ENCODE peak calls at places on chromosomes 3 and 15, in four cellular contexts. C is NCI-H1092; Z is stimulated activated CD4-positive, alpha-beta T cell treated with anti-CD3 and anti-CD28 coated beads, Interleukin-12 subunit alpha, Interleukin-12 subunit beta, amount 100 ng/mL, for 24 hours; L is NAMALWA. Y is an unnamed sample.

GRCh38 chr15:50024183-50024795 is 94.7 kb downstream of the ATP8B4 start:
- DNase-seq in C (no peak), L (no peak), Z (no peak), Y (no peak)

GRCh38 chr15:81215983-81216382 is 19.3 kb downstream of the IL16 start:
- DNase-seq in L (no peak), C (no peak), Z (no peak), Y (no peak)

GRCh38 chr3:18422972-18423371 is 2.2 kb downstream of the SATB1 start:
- DNase-seq in C (no peak), L (no peak), Z (no peak), Y (no peak)

GRCh38 chr15:67101981-67102929 is 36.9 kb downstream of the SMAD3 start:
- DNase-seq in L (no peak), Z (no peak), C (no peak), Y (no peak)

GRCh38 chr3:105062853-105063252 is 303.9 kb upstream of the ALCAM start:
- DNase-seq in L (no peak), Z (no peak), C (no peak), Y (no peak)

GRCh38 chr3:32502089-32502943 is at the start of gene CMTM6:
- DNase-seq in Z (peak), C (peak), L (peak), Y (peak)

GRCh38 chr3:48695113-48695753 is 9.5 kb upstream of the NCKIPSD start:
- DNase-seq in L (no peak), Z (no peak), C (peak), Y (peak)

GRCh38 chr3:132256984-132257383 is 60.2 kb upstream of the ACP3 start:
- DNase-seq in C (no peak), Z (no peak), L (no peak), Y (no peak)

GRCh38 chr3:148925841-148926240 is 60.7 kb downstream of the CPA3 start:
- DNase-seq in C (no peak), Z (no peak), L (no peak), Y (no peak)

GRCh38 chr3:8793242-8793641 is 23.8 kb upstream of the OXTR start:
- DNase-seq in C (no peak), Z (no peak), L (no peak), Y (no peak)

GRCh38 chr3:128800241-128801187 is 74.5 kb downstream of the RAB7A start:
- DNase-seq in L (no peak), C (no peak), Z (no peak), Y (no peak)

GRCh38 chr15:95262866-95263564 is 1031.7 kb downstream of the MCTP2 start:
- DNase-seq in Z (no peak), L (no peak), C (no peak), Y (no peak)

GRCh38 chr3:68988740-68989139 is 24.7 kb downstream of the EOGT start:
- DNase-seq in C (no peak), Z (no peak), L (no peak), Y (no peak)

GRCh38 chr3:179414804-179415203 is 36.5 kb downstream of the GNB4 start:
- DNase-seq in L (no peak), C (no peak), Z (no peak), Y (no peak)

GRCh38 chr3:150783920-150784746 is 21.2 kb upstream of the SIAH2 start:
- DNase-seq in C (no peak), Z (no peak), L (no peak), Y (no peak)

GRCh38 chr3:127226451-127226850 is 33.5 kb downstream of the PRR23E start:
- DNase-seq in L (no peak), C (no peak), Z (no peak), Y (no peak)

GRCh38 chr3:73765878-73766564 is 141.3 kb upstream of the PDZRN3 start:
- DNase-seq in L (no peak), Z (no peak), C (no peak), Y (no peak)

GRCh38 chr15:41882689-41883483 is 11.0 kb downstream of the SPTBN5 start:
- DNase-seq in C (no peak), L (peak), Z (no peak), Y (no peak)

GRCh38 chr15:42345502-42345901 is 13.8 kb upstream of the CAPN3 start:
- DNase-seq in L (no peak), Z (no peak), C (no peak), Y (no peak)

GRCh38 chr15:29225534-29226224 is 43.9 kb downstream of the NSMCE3 start:
- DNase-seq in Z (no peak), L (no peak), C (no peak), Y (no peak)

GRCh38 chr3:59559721-59560514 is 510.1 kb upstream of the CFAP20DC start:
- DNase-seq in L (no peak), Z (no peak), C (no peak), Y (no peak)

GRCh38 chr3:65550137-65550536 is 488.6 kb downstream of the MAGI1 start:
- DNase-seq in L (no peak), C (no peak), Z (no peak), Y (no peak)

GRCh38 chr3:119559441-119559963 is at the start of gene CD80:
- DNase-seq in L (peak), C (no peak), Z (no peak), Y (peak)

GRCh38 chr3:155418426-155418825 is 124.9 kb upstream of the STRIT1 start:
- DNase-seq in Z (no peak), C (peak), L (no peak), Y (no peak)

GRCh38 chr3:143150979-143151726 is 31.6 kb downstream of the CHST2 start:
- DNase-seq in C (no peak), L (no peak), Z (no peak), Y (no peak)

GRCh38 chr3:141875893-141876380 is 506 bp upstream of the ATP1B3 start:
- DNase-seq in Z (no peak), L (no peak), C (peak), Y (peak)

GRCh38 chr3:157542711-157543485 is 39.7 kb upstream of the VEPH1 start:
- DNase-seq in Z (no peak), C (no peak), L (no peak), Y (peak)

GRCh38 chr3:142028174-142028833 is 121.0 kb downstream of the TFDP2 start:
- DNase-seq in C (no peak), Z (no peak), L (peak), Y (no peak)

GRCh38 chr3:184952671-184953070 is 140.7 kb downstream of the VPS8 start:
- DNase-seq in Z (no peak), L (no peak), C (no peak), Y (no peak)

GRCh38 chr3:172476339-172476738 is 28.1 kb upstream of the GHSR start:
- DNase-seq in Z (no peak), L (no peak), C (no peak), Y (no peak)

GRCh38 chr3:42732829-42733459 is 30.3 kb upstream of the HHATL start:
- DNase-seq in Z (no peak), L (no peak), C (no peak), Y (no peak)

GRCh38 chr3:148707596-148708386 is 10.1 kb downstream of the AGTR1 start:
- DNase-seq in L (no peak), Z (no peak), C (no peak), Y (no peak)

GRCh38 chr3:153221748-153222162 is 59.7 kb downstream of the RAP2B start:
- DNase-seq in L (no peak), Z (peak), C (no peak), Y (peak)

GRCh38 chr15:101427606-101428487 is 61.7 kb downstream of the PCSK6 start:
- DNase-seq in C (no peak), L (no peak), Z (no peak), Y (no peak)

GRCh38 chr3:42210731-42211130 is 55.3 kb downstream of the CCK start:
- DNase-seq in Z (no peak), C (no peak), L (no peak), Y (no peak)

GRCh38 chr3:184222521-184222920 is 6.9 kb upstream of the VWA5B2 start:
- DNase-seq in L (no peak), Z (no peak), C (no peak), Y (no peak)

GRCh38 chr3:188262913-188263683 is 109.1 kb downstream of the LPP start:
- DNase-seq in L (no peak), C (no peak), Z (no peak), Y (peak)

GRCh38 chr3:131849640-131850039 is 185.2 kb downstream of the CPNE4 start:
- DNase-seq in L (no peak), Z (no peak), C (no peak), Y (no peak)